ENCODE peak calls at places on chromosomes 7 and 10, in six cellular contexts. R is heart right ventricle, E is spleen, P is lung, N is fibroblast of lung, K is cardiac muscle cell. O is an unnamed sample.

GRCh38 chr10:76032442-76033039 is 601.1 kb downstream of the LRMDA start:
- DNase-seq in P (no peak), N (no peak), E (no peak), R (no peak), K (no peak), O (no peak)

GRCh38 chr10:89853796-89854195 is 152.4 kb downstream of the KIF20B start:
- DNase-seq in R (no peak), P (no peak), K (no peak), N (no peak), E (no peak), O (no peak)

GRCh38 chr10:89090760-89091455 is 100.3 kb downstream of the FAS start:
- DNase-seq in K (no peak), N (peak; percentile 77), P (no peak), R (no peak), E (no peak), O (peak; percentile 37)

GRCh38 chr7:116211006-116211912 is 920 bp downstream of the TES start:
- DNase-seq in R (peak; percentile 64), N (peak; percentile 91), K (peak; percentile 55), P (peak; percentile 86), E (peak; percentile 90), O (peak; percentile 93)

GRCh38 chr7:45644237-45644636 is 70.1 kb downstream of the ADCY1 start:
- DNase-seq in R (no peak), N (no peak), E (no peak), P (peak; percentile 26), K (no peak), O (no peak)

GRCh38 chr10:30565449-30565848 is 64.1 kb downstream of the LYZL2 start:
- DNase-seq in E (no peak), P (no peak), R (no peak), N (no peak), K (no peak), O (no peak)

GRCh38 chr7:8831386-8831785 is 398.0 kb downstream of the NXPH1 start:
- DNase-seq in K (no peak), P (no peak), R (no peak), E (no peak), N (no peak), O (no peak)

GRCh38 chr10:113880236-113880635 is 25.8 kb downstream of the NHLRC2 start:
- DNase-seq in E (no peak), K (no peak), P (no peak), N (no peak), R (no peak), O (peak; percentile 32)

GRCh38 chr7:145104400-145104799 is 268.5 kb upstream of the TPK1 start:
- DNase-seq in E (no peak), P (no peak), N (no peak), R (no peak), K (no peak), O (no peak)

GRCh38 chr7:87091487-87092066 is 32.1 kb upstream of the ELAPOR2 start:
- DNase-seq in N (no peak), R (no peak), P (no peak), K (no peak), E (no peak), O (no peak)

GRCh38 chr10:511849-512191 is 177.6 kb downstream of the DIP2C start:
- DNase-seq in N (no peak), P (no peak), K (peak; percentile 70), R (no peak), E (peak; percentile 30), O (no peak)

GRCh38 chr10:87658383-87658795 is 1.3 kb upstream of the PAPSS2 start:
- DNase-seq in E (no peak), P (no peak), R (no peak), K (peak; percentile 46), N (no peak), O (peak; percentile 15)

DNA sequence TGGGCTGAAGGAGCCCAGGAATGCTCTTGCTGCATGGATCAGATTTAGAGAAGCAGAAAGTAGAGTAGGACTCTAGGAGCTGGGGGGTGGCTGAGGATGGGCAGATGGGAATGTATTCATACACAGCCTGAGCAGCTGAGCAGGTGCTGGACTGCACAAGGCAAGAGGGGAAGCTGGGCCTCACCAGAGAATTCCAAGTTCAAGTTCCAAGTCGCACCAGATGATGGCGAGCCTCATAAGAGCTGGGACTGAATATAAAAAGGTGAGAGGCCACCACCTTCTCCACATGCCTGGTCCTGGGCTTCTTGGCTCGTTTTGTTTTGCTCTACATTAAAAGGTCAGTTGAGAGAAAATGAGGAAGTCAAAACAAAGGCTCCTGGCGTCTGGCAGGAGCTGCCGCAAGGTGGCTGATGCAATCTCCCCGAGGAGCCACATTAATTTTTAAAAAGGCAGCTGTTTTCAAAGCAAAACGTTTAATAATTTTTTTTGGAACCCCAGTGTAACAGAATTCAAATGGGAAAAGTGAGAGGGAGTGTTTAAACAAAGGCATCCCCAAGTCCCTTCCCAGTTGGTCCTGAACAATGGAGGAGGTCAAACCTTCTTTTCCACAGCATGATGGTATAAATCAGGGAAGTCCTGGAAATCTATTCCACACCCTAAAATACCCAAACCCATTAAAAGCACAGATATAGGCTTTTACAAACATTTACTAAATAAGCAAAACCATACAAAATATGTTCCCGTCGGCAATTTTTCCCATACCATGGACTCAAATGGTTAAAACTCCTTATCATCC is 9.5 kb downstream of the CYREN start:
- DNase-seq in E (peak; percentile 78), R (no peak), N (no peak), K (no peak), P (no peak), O (no peak)
- H3K4me1 ChIP-seq in E (peaks cover 66% of the 10 kb centered on the region), R (peaks cover 66% of the 10 kb centered on the region), N (peaks cover 15% of the 10 kb centered on the region), K (peaks cover 10% of the 10 kb centered on the region), P (peaks cover 17% of the 10 kb centered on the region), O (peaks cover 14% of the 10 kb centered on the region)

DNA sequence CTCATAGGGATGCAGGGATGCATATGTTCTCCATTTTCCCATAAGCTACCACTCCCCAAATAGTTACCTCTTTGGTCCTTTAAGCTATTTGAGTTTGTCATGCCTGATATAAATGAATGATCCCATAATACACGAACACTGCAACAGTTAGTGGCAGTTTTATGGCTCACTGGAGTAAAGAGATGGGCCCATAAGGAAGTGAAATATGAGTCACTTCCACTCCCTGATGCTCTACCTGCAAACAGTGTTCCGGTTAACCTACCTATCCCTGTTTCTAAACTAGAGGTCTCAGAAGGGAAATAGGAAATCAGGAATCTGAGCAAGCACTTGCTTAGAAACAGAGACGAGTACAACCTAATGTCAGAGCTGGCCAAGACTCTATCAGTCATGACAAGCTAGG is 71.7 kb downstream of the CALD1 start:
- DNase-seq in R (no peak), N (no peak), P (no peak), K (no peak), E (no peak), O (no peak)
- H3K27ac ChIP-seq in R (no peak overlapping the region), N (no peak overlapping the region), P (peak overlapping the region; percentile 26), K (no peak overlapping the region), E (no peak overlapping the region), O (peak overlapping the region; percentile 8)

GRCh38 chr10:11631890-11632587 is 20.6 kb upstream of the USP6NL start:
- DNase-seq in R (no peak), P (no peak), K (no peak), N (no peak), E (peak; percentile 66), O (no peak)
- H3K4me3 ChIP-seq in R (no peak overlapping the region), P (no peak overlapping the region), K (no peak overlapping the region), N (no peak overlapping the region), E (no peak overlapping the region), O (no peak overlapping the region)

DNA sequence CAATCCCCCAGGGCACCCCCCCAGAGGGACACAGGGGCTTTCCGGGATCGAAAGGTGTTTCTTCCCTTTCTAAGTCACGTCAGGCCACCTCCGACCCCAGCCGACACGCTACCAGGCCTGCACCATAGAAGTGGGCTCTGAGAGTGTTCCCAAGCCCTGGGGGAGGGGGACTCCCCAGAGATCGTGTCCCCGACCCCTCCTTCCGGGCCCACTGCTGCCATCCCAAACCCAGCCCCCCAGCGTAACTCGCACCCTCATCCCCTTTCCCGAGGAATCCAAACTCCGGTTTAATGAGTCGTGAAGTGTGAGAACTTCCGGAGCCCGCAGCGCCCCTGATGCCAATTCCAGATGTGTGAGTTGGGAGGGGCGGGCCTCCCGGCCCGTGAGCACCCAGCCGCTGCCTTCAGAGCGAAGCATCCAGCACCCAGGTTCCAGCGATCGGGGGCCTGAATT is 11.3 kb downstream of the UNCX start:
- DNase-seq in R (no peak), N (no peak), K (no peak), E (peak; percentile 48), P (no peak), O (no peak)
- H3K4me1 ChIP-seq in R (peaks cover 31% of the 10 kb centered on the region), N (no peaks in the 10 kb centered on the region), K (no peaks in the 10 kb centered on the region), E (peaks cover 17% of the 10 kb centered on the region), P (no peaks in the 10 kb centered on the region), O (no peaks in the 10 kb centered on the region)

GRCh38 chr7:2445047-2445446 is 31.2 kb downstream of the GRIFIN start:
- DNase-seq in N (no peak), P (no peak), R (no peak), K (no peak), E (no peak), O (peak; percentile 58)

GRCh38 chr7:2443491-2443890 is 32.7 kb downstream of the GRIFIN start:
- DNase-seq in K (no peak), P (no peak), E (no peak), R (no peak), N (no peak), O (no peak)

GRCh38 chr7:2446676-2447075 is 29.5 kb downstream of the GRIFIN start:
- DNase-seq in P (no peak), K (no peak), N (no peak), R (no peak), E (no peak), O (no peak)

GRCh38 chr7:2445898-2446555 is 30.2 kb downstream of the GRIFIN start:
- DNase-seq in E (no peak), R (no peak), K (no peak), P (no peak), N (no peak), O (peak; percentile 22)

DNA sequence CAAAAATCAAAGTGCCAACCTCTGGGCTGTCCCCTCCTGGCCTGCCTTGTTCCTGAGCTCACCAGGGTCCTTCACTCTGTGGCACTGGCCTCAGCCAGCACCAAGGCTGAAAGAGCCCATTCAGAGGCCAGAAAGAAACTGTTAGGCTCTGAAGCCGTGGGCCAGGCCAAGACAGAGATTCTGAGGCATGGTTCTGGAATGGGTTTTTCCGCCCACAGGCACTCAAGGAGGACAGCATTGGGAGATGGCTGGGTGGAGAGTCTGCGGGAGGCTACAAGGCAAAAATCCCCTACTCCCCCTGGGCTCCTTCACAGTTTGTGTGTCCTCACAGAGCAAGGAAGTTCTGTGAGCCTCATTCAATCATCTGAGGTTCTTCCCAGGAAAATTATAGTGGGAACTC is 31.7 kb downstream of the GRIFIN start:
- DNase-seq in P (no peak), R (no peak), K (no peak), E (no peak), N (peak; percentile 6), O (peak; percentile 94)
- H3K27ac ChIP-seq in P (no peak overlapping the region), R (no peak overlapping the region), K (no peak overlapping the region), E (peak overlapping the region; percentile 20), N (no peak overlapping the region), O (peak overlapping the region; percentile 87)

O was measured in GM23248.